ENCODE peak calls at places on chromosomes 7 and 10, in six cellular contexts. A is Peyer's patch, K is lung, S is lower lobe of right lung, I is hepatocyte, H is Panc1. V is an unnamed sample. For H3K4me1 and H3K27me3, the result is how much of the 10 kb centered on the place peaks cover.

GRCh38 chr7:121278120-121279021 is 50.4 kb upstream of the WNT16 start:
- DNase-seq in A (no peak), K (no peak), S (no peak), I (no peak), H (no peak), V (no peak)

GRCh38 chr10:14302035-14302434 is 28.7 kb downstream of the FRMD4A start:
- DNase-seq in A (no peak), K (no peak), S (no peak), I (no peak), H (no peak), V (no peak)

GRCh38 chr7:87038993-87039716 is 20.3 kb downstream of the ELAPOR2 start:
- DNase-seq in A (no peak), K (no peak), S (no peak), I (no peak), H (no peak), V (no peak)

GRCh38 chr7:108245523-108246226 is 115.5 kb upstream of the LAMB4 start:
- DNase-seq in A (no peak), K (no peak), S (no peak), I (no peak), H (no peak), V (no peak)

GRCh38 chr7:55152490-55152889 is 133.7 kb downstream of the EGFR start:
- DNase-seq in A (no peak), K (no peak), S (no peak), I (no peak), H (no peak), V (no peak)

GRCh38 chr10:1598393-1599153 is 138.8 kb downstream of the ADARB2 start:
- DNase-seq in A (no peak), K (no peak), S (no peak), I (no peak), H (no peak), V (no peak)

GRCh38 chr10:18737841-18738240 is 78.6 kb downstream of the ARL5B start:
- DNase-seq in A (no peak), K (no peak), S (no peak), I (no peak), H (no peak), V (no peak)

GRCh38 chr7:101563933-101564777 is 64.9 kb downstream of the MYL10 start:
- DNase-seq in A (no peak), K (no peak), S (no peak), I (no peak), H (no peak), V (peak)

GRCh38 chr7:141097430-141097829 is 23.6 kb downstream of the TMEM178B start:
- DNase-seq in A (no peak), K (no peak), S (no peak), I (peak), H (no peak), V (no peak)

GRCh38 chr7:86243171-86243570 is 400.5 kb upstream of the GRM3 start:
- DNase-seq in A (no peak), K (no peak), S (no peak), I (no peak), H (no peak), V (no peak)

GRCh38 chr7:86991844-86992243 is 67.6 kb downstream of the ELAPOR2 start:
- DNase-seq in A (no peak), K (no peak), S (no peak), I (no peak), H (no peak), V (no peak)

GRCh38 chr10:68550747-68551411 is 9.3 kb upstream of the TET1 start:
- DNase-seq in A (no peak), K (peak), S (no peak), I (peak), H (peak), V (no peak)

GRCh38 chr10:43282881-43283280 is 16.0 kb upstream of the RASGEF1A start:
- DNase-seq in A (peak), K (no peak), S (no peak), I (peak), H (no peak), V (no peak)

GRCh38 chr10:17290226-17290625 is 62.2 kb downstream of the VIM start:
- DNase-seq in A (no peak), K (no peak), S (no peak), I (no peak), H (peak), V (no peak)

GRCh38 chr7:111744501-111745155 is 182.3 kb upstream of the IMMP2L start:
- DNase-seq in A (no peak), K (no peak), S (no peak), I (no peak), H (no peak), V (no peak)

GRCh38 chr10:44033008-44033407 is 351.9 kb downstream of the CXCL12 start:
- DNase-seq in A (no peak), K (no peak), S (no peak), I (no peak), H (no peak), V (no peak)

GRCh38 chr7:117176311-117176710 is 146.5 kb downstream of the WNT2 start:
- DNase-seq in A (no peak), K (no peak), S (no peak), I (no peak), H (no peak), V (no peak)

GRCh38 chr10:5873515-5873995 is 16.1 kb downstream of the ANKRD16 start:
- DNase-seq in A (peak), K (peak), S (no peak), I (peak), H (peak), V (no peak)

GRCh38 chr10:51804861-51805260 is 105.5 kb upstream of the CSTF2T start:
- DNase-seq in A (no peak), K (no peak), S (no peak), I (no peak), H (no peak), V (no peak)

GRCh38 chr7:74502216-74502891 is 48.6 kb downstream of the GTF2IRD1 start:
- DNase-seq in A (no peak), K (no peak), S (no peak), I (no peak), H (no peak), V (no peak)

GRCh38 chr7:128158370-128158769 is 82.7 kb upstream of the LEP start:
- DNase-seq in A (no peak), K (no peak), S (no peak), I (no peak), H (no peak), V (no peak)

GRCh38 chr10:12547301-12547771 is 198.0 kb downstream of the CAMK1D start:
- DNase-seq in A (no peak), K (no peak), S (no peak), I (no peak), H (no peak), V (no peak)

GRCh38 chr10:73850863-73851461 is 23.4 kb downstream of the CAMK2G start:
- DNase-seq in A (no peak), K (peak), S (peak), I (peak), H (no peak), V (no peak)

GRCh38 chr7:17408904-17409290 is 110.4 kb downstream of the AHR start:
- DNase-seq in A (no peak), K (no peak), S (no peak), I (no peak), H (no peak), V (no peak)

GRCh38 chr7:131011976-131012375 is 278.0 kb upstream of the KLF14 start:
- DNase-seq in A (no peak), K (no peak), S (no peak), I (peak), H (no peak), V (no peak)

GRCh38 chr7:84247591-84247990 is 53.0 kb upstream of the SEMA3A start:
- DNase-seq in A (no peak), K (no peak), S (no peak), I (no peak), H (no peak), V (no peak)

GRCh38 chr7:12002428-12002827 is 170.4 kb upstream of the THSD7A start:
- DNase-seq in A (no peak), K (no peak), S (no peak), I (no peak), H (no peak), V (no peak)

GRCh38 chr10:32055478-32056135 is 618 bp downstream of the KIF5B start:
- DNase-seq in A (peak), K (peak), S (peak), I (peak), H (no peak), V (peak)

GRCh38 chr7:29569648-29570047 is 6.0 kb downstream of the PRR15 start:
- DNase-seq in A (no peak), K (no peak), S (no peak), I (peak), H (no peak), V (no peak)

GRCh38 chr7:2526659-2527504 is 7.3 kb downstream of the LFNG start:
- DNase-seq in A (no peak), K (no peak), S (peak), I (no peak), H (no peak), V (no peak)

GRCh38 chr10:31698169-31698890 is 230.3 kb downstream of the ARHGAP12 start:
- DNase-seq in A (no peak), K (peak), S (no peak), I (peak), H (no peak), V (no peak)

GRCh38 chr10:126199221-126199998 is 188.9 kb downstream of the ADAM12 start:
- DNase-seq in A (no peak), K (no peak), S (no peak), I (peak), H (no peak), V (no peak)

GRCh38 chr7:44581426-44581906 is 565 bp downstream of the TMED4 start:
- DNase-seq in A (peak), K (no peak), S (no peak), I (peak), H (no peak), V (no peak)

GRCh38 chr10:133608855-133609254 is 17.7 kb downstream of the FRG2B start:
- DNase-seq in A (no peak), K (no peak), S (no peak), I (no peak), H (no peak), V (no peak)

GRCh38 chr7:114269714-114270113 is 144.9 kb upstream of the FOXP2 start:
- DNase-seq in A (no peak), K (no peak), S (no peak), I (no peak), H (no peak), V (no peak)

GRCh38 chr7:42244828-42245227 is 7.8 kb upstream of the GLI3 start:
- DNase-seq in A (no peak), K (no peak), S (no peak), I (no peak), H (no peak), V (no peak)

GRCh38 chr10:5624701-5625100 is 41.7 kb downstream of the ASB13 start:
- DNase-seq in A (no peak), K (no peak), S (peak), I (no peak), H (no peak), V (no peak)

GRCh38 chr7:116316838-116317612 is 106.7 kb downstream of the TES start:
- DNase-seq in A (no peak), K (peak), S (no peak), I (peak), H (peak), V (peak)

GRCh38 chr10:25232229-25232628 is 57.4 kb downstream of the GPR158 start:
- DNase-seq in A (no peak), K (no peak), S (no peak), I (no peak), H (no peak), V (no peak)
- H3K4me1 ChIP-seq in A (under half), K (under half), S (under half), I (under half), H (under half), V (under half)

DNA sequence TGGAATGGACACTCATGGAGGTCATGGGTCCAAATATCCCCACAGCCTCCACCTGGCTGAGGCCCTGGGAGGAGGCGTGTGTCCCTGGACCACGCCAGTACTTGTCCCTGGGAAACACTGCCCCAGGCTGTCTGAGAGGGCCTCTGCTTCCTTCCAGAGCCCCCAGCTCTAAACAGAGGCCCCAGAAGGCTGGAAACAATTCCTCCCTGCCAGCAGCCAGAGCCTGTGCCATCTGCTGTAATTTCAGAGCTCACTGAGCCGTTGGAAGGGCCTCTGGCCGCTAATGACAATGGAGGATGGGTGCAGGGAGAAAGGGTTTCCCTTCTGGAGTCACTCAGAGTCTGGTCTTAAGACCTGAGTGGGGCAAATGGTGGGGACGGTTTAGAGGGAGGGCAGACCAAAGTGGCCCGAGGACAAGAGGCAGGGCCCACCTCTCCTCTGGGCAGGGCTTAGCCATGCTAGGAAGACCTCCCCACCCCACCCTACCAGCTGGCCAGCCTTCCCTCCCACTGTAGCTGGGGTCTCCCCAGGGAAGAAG is 7.1 kb downstream of the CHAT start:
- DNase-seq in A (no peak), K (no peak), S (no peak), I (no peak), H (no peak), V (peak)
- H3K27me3 ChIP-seq in A (under half), K (under half), S (under half), I (under half), H (under half), V (under half)

GRCh38 chr10:95374597-95375209 is 83.9 kb upstream of the PDLIM1 start:
- DNase-seq in A (peak), K (peak), S (peak), I (peak), H (peak), V (no peak)

GRCh38 chr10:95373660-95374059 is 82.9 kb upstream of the PDLIM1 start:
- DNase-seq in A (no peak), K (no peak), S (no peak), I (no peak), H (no peak), V (no peak)

GRCh38 chr10:95377950-95378349 is 87.1 kb upstream of the PDLIM1 start:
- DNase-seq in A (no peak), K (no peak), S (no peak), I (no peak), H (no peak), V (no peak)

DNA sequence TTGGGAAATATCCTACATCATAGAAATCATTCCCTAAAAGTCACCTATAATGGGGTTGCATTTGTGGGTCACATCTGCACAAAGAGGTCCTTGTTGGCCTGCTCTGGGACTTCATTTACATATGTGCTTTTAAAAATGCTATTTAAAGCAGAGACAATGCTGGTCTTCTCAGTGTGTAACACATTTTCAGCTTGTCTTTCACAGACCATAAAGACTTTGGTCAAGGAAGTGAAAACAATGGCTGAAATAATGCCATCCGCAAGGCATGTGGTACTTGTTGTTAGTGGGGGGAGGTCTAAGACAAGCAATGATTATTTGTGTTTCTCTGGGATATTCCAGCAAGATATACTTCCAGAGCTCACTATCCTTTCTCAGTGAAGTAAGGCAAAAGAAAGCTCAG is 84.6 kb upstream of the PDLIM1 start:
- DNase-seq in A (no peak), K (no peak), S (no peak), I (no peak), H (no peak), V (no peak)
- H3K4me1 ChIP-seq in A (under half), K (under half), S (under half), I (under half), H (under half), V (under half)

DNA sequence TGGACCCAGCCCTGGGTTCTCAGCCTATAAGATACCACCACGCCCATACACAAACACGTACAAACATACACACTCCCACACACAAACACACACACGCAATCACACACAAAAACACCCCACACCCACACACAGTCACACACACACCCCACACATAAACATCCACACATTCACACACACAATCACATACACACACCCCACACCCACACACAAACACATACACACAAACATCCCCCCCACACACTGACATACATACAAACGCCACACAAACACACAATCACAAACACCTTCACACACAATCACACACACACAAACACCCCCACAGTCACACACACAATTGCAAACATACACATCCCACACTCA is 79.3 kb upstream of the CPXM2 start:
- DNase-seq in A (no peak), K (no peak), S (no peak), I (no peak), H (no peak), V (no peak)
- H3K27me3 ChIP-seq in A (under half), K (under half), S (half or more), I (half or more), H (under half), V (under half)

GRCh38 chr10:101007915-101008822 is 8.6 kb downstream of the LZTS2 start:
- DNase-seq in A (no peak), K (no peak), S (no peak), I (no peak), H (no peak), V (no peak)

GRCh38 chr10:101006593-101007098 is 7.0 kb downstream of the LZTS2 start:
- DNase-seq in A (no peak), K (no peak), S (no peak), I (no peak), H (no peak), V (no peak)

GRCh38 chr10:101007099-101007711 is 7.6 kb downstream of the LZTS2 start:
- DNase-seq in A (no peak), K (no peak), S (no peak), I (no peak), H (no peak), V (no peak)

GRCh38 chr10:101005361-101005760 is 5.8 kb downstream of the LZTS2 start:
- DNase-seq in A (no peak), K (no peak), S (no peak), I (no peak), H (no peak), V (no peak)

DNA sequence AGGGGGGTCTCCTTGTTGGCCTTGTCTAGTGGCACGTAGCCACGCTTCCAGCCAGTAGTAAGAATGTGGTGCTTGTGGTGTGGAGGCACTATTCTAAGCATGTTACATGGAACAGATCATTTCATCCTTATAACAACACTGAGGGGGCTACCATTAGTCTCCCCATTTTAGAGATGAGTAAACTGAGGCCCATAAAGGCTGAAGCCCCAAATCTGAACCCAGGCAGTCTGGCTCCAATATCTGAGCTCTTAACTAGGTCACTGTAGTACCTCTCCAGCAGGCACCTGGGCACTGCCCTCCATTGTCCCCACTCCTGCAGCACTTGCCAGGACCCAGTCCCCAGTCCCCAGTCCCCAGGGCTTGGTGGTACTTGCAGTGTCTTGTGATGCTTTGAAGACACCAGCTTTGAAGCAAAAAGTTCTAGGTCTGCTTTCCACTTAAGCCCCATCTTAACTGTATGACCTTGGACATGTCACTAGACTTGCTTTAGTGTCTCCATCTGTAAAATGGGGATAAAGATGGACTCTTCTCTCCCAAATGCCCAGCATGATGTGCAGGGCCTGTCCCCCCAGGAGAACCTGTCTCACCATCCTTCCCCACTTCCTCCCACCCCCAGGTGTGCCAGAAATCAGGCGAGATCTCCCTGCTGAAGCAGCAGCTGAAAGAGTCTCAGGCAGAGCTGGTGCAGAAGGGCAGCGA is 6.4 kb downstream of the LZTS2 start:
- DNase-seq in A (no peak), K (no peak), S (no peak), I (no peak), H (no peak), V (no peak)
- H3K4me1 ChIP-seq in A (under half), K (under half), S (under half), I (under half), H (under half), V (under half)

DNA sequence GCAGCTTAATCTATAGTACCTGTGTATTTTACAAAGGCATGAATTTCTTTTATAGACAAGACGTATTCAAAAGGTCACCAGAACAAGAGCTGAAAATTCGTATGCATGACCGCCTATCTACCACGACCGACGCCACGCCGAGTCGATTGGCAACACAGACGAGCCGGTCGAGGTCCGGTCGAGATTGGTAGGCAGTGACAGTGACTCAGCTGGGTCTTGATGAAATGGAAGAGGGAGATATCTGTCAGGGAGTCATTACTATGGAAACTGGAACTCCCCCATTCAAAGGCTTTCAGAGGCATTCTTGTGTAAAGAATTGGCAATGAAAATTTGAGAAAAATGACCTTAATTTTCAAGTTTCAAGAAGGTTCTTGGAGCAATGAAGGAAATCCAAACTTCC is 2.1 kb downstream of the ATP5MK start:
- DNase-seq in A (no peak), K (no peak), S (no peak), I (no peak), H (no peak), V (no peak)
- H3K27me3 ChIP-seq in A (under half), K (under half), S (under half), I (under half), H (under half), V (under half)

DNA sequence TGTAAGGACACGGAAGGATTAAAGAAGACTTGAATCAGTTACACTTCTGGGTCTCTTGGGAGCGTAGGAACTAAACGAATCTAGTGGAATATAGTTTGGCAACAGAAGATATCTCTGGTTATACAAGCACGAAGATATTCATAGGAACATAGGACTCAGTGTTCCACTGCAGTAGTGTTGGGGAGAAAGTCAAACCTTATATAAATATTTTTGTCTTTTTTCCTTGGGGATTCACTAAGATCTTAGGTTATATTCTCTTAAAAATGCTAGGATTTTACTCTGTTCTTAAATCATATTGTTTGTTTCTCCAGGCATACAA is 21.4 kb downstream of the PRKAR2B start:
- DNase-seq in A (no peak), K (no peak), S (no peak), I (no peak), H (no peak), V (no peak)
- H3K4me1 ChIP-seq in A (under half), K (under half), S (under half), I (under half), H (under half), V (under half)